ENCODE peak calls at places on chromosome 1, in eight cellular contexts. P, Z, L, R, I, O, H and N are unnamed samples.

GRCh38 chr1:229986737-229987364 is 80.2 kb upstream of the GALNT2 start:
- DNase-seq in P (no peak), L (no peak), R (no peak), O (no peak), I (no peak), H (no peak), Z (no peak), N (no peak)

GRCh38 chr1:119372493-119373086 is 4.0 kb downstream of the HAO2 start:
- DNase-seq in O (no peak), L (peak; percentile 16), Z (peak; percentile 59), H (no peak), R (peak; percentile 54), I (peak; percentile 70), P (peak; percentile 10), N (peak; percentile 37)

GRCh38 chr1:183694035-183694434 is 40.9 kb upstream of the APOBEC4 start:
- DNase-seq in P (no peak), O (no peak), L (no peak), Z (peak; percentile 25), R (no peak), I (no peak), H (peak; percentile 50), N (no peak)

GRCh38 chr1:213687802-213688201 is 300.0 kb upstream of the PROX1 start:
- DNase-seq in O (no peak), R (no peak), Z (no peak), I (no peak), H (no peak), P (no peak), L (no peak), N (no peak)

GRCh38 chr1:48019714-48020315 is 22.6 kb upstream of the TRABD2B start:
- DNase-seq in I (peak; percentile 55), L (no peak), P (no peak), R (peak; percentile 29), O (no peak), Z (no peak), H (peak; percentile 69), N (no peak)

GRCh38 chr1:156797212-156797871 is 19.3 kb downstream of the SH2D2A start:
- DNase-seq in O (peak; percentile 76), H (no peak), P (peak; percentile 78), L (peak; percentile 62), R (no peak), I (peak; percentile 72), Z (peak; percentile 50), N (peak; percentile 43)

GRCh38 chr1:198156745-198157240 is at the start of gene NEK7:
- DNase-seq in L (peak; percentile 95), H (peak; percentile 92), Z (peak; percentile 89), O (no peak), R (peak; percentile 84), I (peak; percentile 92), P (peak; percentile 69), N (peak; percentile 75)

GRCh38 chr1:30743584-30744059 is 14.0 kb downstream of the LAPTM5 start:
- DNase-seq in R (no peak), O (peak; percentile 24), L (no peak), H (no peak), Z (no peak), I (peak; percentile 76), P (peak; percentile 86), N (no peak)

GRCh38 chr1:43265431-43265830 is 4.4 kb upstream of the TMEM125 start:
- DNase-seq in H (no peak), O (no peak), R (no peak), L (no peak), P (no peak), Z (no peak), I (no peak), N (no peak)

GRCh38 chr1:160210563-160210962 is 5.4 kb downstream of the PEA15 start:
- DNase-seq in P (no peak), L (no peak), I (no peak), R (no peak), H (no peak), O (no peak), Z (no peak), N (no peak)

GRCh38 chr1:185420588-185421081 is 103.6 kb upstream of the IVNS1ABP start:
- DNase-seq in L (no peak), O (no peak), H (no peak), I (no peak), Z (no peak), R (no peak), P (no peak), N (no peak)

GRCh38 chr1:6148497-6149241 is 31.5 kb downstream of the CHD5 start:
- DNase-seq in R (peak; percentile 93), I (peak; percentile 85), P (peak; percentile 80), L (peak; percentile 71), Z (peak; percentile 85), H (peak; percentile 62), O (no peak), N (peak; percentile 80)

GRCh38 chr1:193438771-193439170 is 252.4 kb upstream of the B3GALT2 start:
- DNase-seq in H (no peak), I (no peak), R (no peak), O (no peak), P (no peak), Z (no peak), L (no peak), N (no peak)

GRCh38 chr1:43423672-43424550 is 29.8 kb downstream of the HYI start:
- DNase-seq in I (peak; percentile 95), H (no peak), Z (no peak), R (no peak), O (no peak), L (no peak), P (no peak), N (no peak)

GRCh38 chr1:156640842-156641706 is 843 bp upstream of the BCAN start:
- DNase-seq in I (no peak), Z (no peak), O (no peak), H (no peak), L (no peak), P (no peak), R (no peak), N (no peak)

GRCh38 chr1:82318265-82318664 is 517.5 kb downstream of the ADGRL2 start:
- DNase-seq in R (no peak), L (no peak), Z (no peak), I (peak; percentile 64), P (no peak), H (no peak), O (no peak), N (no peak)

GRCh38 chr1:30461640-30462039 is 261.7 kb downstream of the MATN1 start:
- DNase-seq in O (no peak), R (no peak), Z (no peak), I (no peak), P (no peak), H (no peak), L (no peak), N (no peak)

GRCh38 chr1:25700124-25700523 is 83.5 kb downstream of the MAN1C1 start:
- DNase-seq in R (no peak), H (peak; percentile 84), Z (peak; percentile 57), P (no peak), L (peak; percentile 85), I (no peak), O (peak; percentile 32), N (no peak)

GRCh38 chr1:53079251-53079650 is 17.2 kb downstream of the PODN start:
- DNase-seq in Z (no peak), R (no peak), O (no peak), L (no peak), H (peak; percentile 36), I (no peak), P (no peak), N (no peak)

GRCh38 chr1:1165900-1166421 is 7.7 kb upstream of the TTLL10 start:
- DNase-seq in P (no peak), O (no peak), L (no peak), Z (no peak), I (no peak), R (no peak), H (no peak), N (no peak)

GRCh38 chr1:218942421-218942820 is 231.3 kb upstream of the LYPLAL1 start:
- DNase-seq in I (no peak), R (no peak), Z (no peak), H (no peak), P (no peak), L (peak; percentile 24), O (no peak), N (no peak)

GRCh38 chr1:3060601-3061551 is 8.1 kb upstream of the PRDM16 start:
- DNase-seq in O (no peak), P (no peak), I (peak; percentile 51), H (peak; percentile 24), L (no peak), Z (no peak), R (peak; percentile 52), N (no peak)

GRCh38 chr1:67242016-67242415 is 65.7 kb upstream of the IL12RB2 start:
- DNase-seq in L (no peak), I (no peak), R (no peak), O (no peak), P (no peak), Z (no peak), H (no peak), N (no peak)

GRCh38 chr1:10625554-10625953 is 150.8 kb downstream of the PEX14 start:
- DNase-seq in R (no peak), Z (no peak), L (no peak), P (no peak), O (no peak), H (peak; percentile 10), I (no peak), N (no peak)

GRCh38 chr1:111332190-111332589 is 41.5 kb downstream of the CHIA start:
- DNase-seq in H (no peak), R (no peak), P (no peak), O (no peak), L (no peak), Z (no peak), I (no peak), N (no peak)